ENCODE peak calls at places on chromosome X, in four cellular contexts. One of them, this sample, is unnamed.

GRCh38 chrX:106692425-106693075 is 34.0 kb upstream of the RNF128 start:
- DNase-seq in body of pancreas: no peak
- DNase-seq in uterus: no peak
- DNase-seq in stomach: no peak
- DNase-seq in this sample: no peak

GRCh38 chrX:95346854-95347253 is 1337.8 kb upstream of the DIAPH2 start:
- DNase-seq in body of pancreas: no peak
- DNase-seq in uterus: no peak
- DNase-seq in stomach: no peak
- DNase-seq in this sample: no peak

GRCh38 chrX:48071064-48071985 is at the start of gene ZNF630:
- DNase-seq in body of pancreas: peak
- DNase-seq in uterus: peak
- DNase-seq in stomach: peak
- DNase-seq in this sample: no peak

GRCh38 chrX:150038356-150038755 is 100.1 kb upstream of the EOLA2 start:
- DNase-seq in body of pancreas: no peak
- DNase-seq in uterus: no peak
- DNase-seq in stomach: no peak
- DNase-seq in this sample: no peak

GRCh38 chrX:31316340-31316991 is 244.6 kb upstream of the FTHL17 start:
- DNase-seq in body of pancreas: no peak
- DNase-seq in uterus: no peak
- DNase-seq in stomach: no peak
- DNase-seq in this sample: no peak

GRCh38 chrX:148871422-148872152 is 371.2 kb downstream of the AFF2 start:
- DNase-seq in body of pancreas: no peak
- DNase-seq in uterus: no peak
- DNase-seq in stomach: no peak
- DNase-seq in this sample: no peak

GRCh38 chrX:24391362-24391761 is 30.9 kb downstream of the SUPT20HL1 start:
- DNase-seq in body of pancreas: no peak
- DNase-seq in uterus: no peak
- DNase-seq in stomach: no peak
- DNase-seq in this sample: no peak

GRCh38 chrX:39262641-39263040 is 461.4 kb downstream of the MID1IP1 start:
- DNase-seq in body of pancreas: no peak
- DNase-seq in uterus: no peak
- DNase-seq in stomach: no peak
- DNase-seq in this sample: no peak

GRCh38 chrX:56745019-56745418 is 16.0 kb downstream of the NBDY start:
- DNase-seq in body of pancreas: no peak
- DNase-seq in uterus: no peak
- DNase-seq in stomach: no peak
- DNase-seq in this sample: no peak

GRCh38 chrX:31092476-31092875 is 20.6 kb upstream of the FTHL17 start:
- DNase-seq in body of pancreas: no peak
- DNase-seq in uterus: no peak
- DNase-seq in stomach: no peak
- DNase-seq in this sample: no peak

GRCh38 chrX:119419146-119419545 is 20.0 kb downstream of the SLC25A43 start:
- DNase-seq in body of pancreas: no peak
- DNase-seq in uterus: no peak
- DNase-seq in stomach: no peak
- DNase-seq in this sample: no peak

GRCh38 chrX:37383313-37383712 is 34.1 kb downstream of the PRRG1 start:
- DNase-seq in body of pancreas: no peak
- DNase-seq in uterus: no peak
- DNase-seq in stomach: no peak
- DNase-seq in this sample: no peak

GRCh38 chrX:129540725-129541184 is 696 bp downstream of the OCRL start:
- DNase-seq in body of pancreas: no peak
- DNase-seq in uterus: no peak
- DNase-seq in stomach: peak
- DNase-seq in this sample: peak

GRCh38 chrX:101460669-101461068 is 24.6 kb upstream of the ARMCX4 start:
- DNase-seq in body of pancreas: no peak
- DNase-seq in uterus: no peak
- DNase-seq in stomach: no peak
- DNase-seq in this sample: no peak

GRCh38 chrX:112197845-112198244 is 115.3 kb upstream of the TRPC5 start:
- DNase-seq in body of pancreas: no peak
- DNase-seq in uterus: no peak
- DNase-seq in stomach: no peak
- DNase-seq in this sample: no peak

GRCh38 chrX:20729421-20729820 is 462.7 kb upstream of the RPS6KA3 start:
- DNase-seq in body of pancreas: no peak
- DNase-seq in uterus: no peak
- DNase-seq in stomach: no peak
- DNase-seq in this sample: no peak

GRCh38 chrX:139823806-139824205 is 109.0 kb downstream of the ATP11C start:
- DNase-seq in body of pancreas: no peak
- DNase-seq in uterus: no peak
- DNase-seq in stomach: no peak
- DNase-seq in this sample: no peak

GRCh38 chrX:56766554-56767412 is 37.7 kb downstream of the NBDY start:
- DNase-seq in body of pancreas: no peak
- DNase-seq in uterus: no peak
- DNase-seq in stomach: peak
- DNase-seq in this sample: no peak

GRCh38 chrX:6228720-6229119 is at the start of gene NLGN4X:
- DNase-seq in body of pancreas: no peak
- DNase-seq in uterus: no peak
- DNase-seq in stomach: no peak
- DNase-seq in this sample: no peak

GRCh38 chrX:56798866-56799864 is 70.1 kb downstream of the NBDY start:
- DNase-seq in body of pancreas: no peak
- DNase-seq in uterus: peak
- DNase-seq in stomach: peak
- DNase-seq in this sample: no peak

GRCh38 chrX:154401045-154401799 is 3.0 kb downstream of the RPL10 start:
- DNase-seq in body of pancreas: no peak
- DNase-seq in uterus: no peak
- DNase-seq in stomach: no peak
- DNase-seq in this sample: no peak

GRCh38 chrX:154776753-154777152 is 14.1 kb downstream of the DKC1 start:
- DNase-seq in body of pancreas: no peak
- DNase-seq in uterus: no peak
- DNase-seq in stomach: no peak
- DNase-seq in this sample: no peak

GRCh38 chrX:5876984-5877655 is 351.5 kb downstream of the NLGN4X start:
- DNase-seq in body of pancreas: peak
- DNase-seq in uterus: no peak
- DNase-seq in stomach: no peak
- DNase-seq in this sample: no peak

GRCh38 chrX:39953879-39954278 is 143.9 kb downstream of the BCOR start:
- DNase-seq in body of pancreas: peak
- DNase-seq in uterus: no peak
- DNase-seq in stomach: peak
- DNase-seq in this sample: peak

GRCh38 chrX:15447985-15448639 is 45.0 kb downstream of the PIR start:
- DNase-seq in body of pancreas: no peak
- DNase-seq in uterus: no peak
- DNase-seq in stomach: no peak
- DNase-seq in this sample: no peak

GRCh38 chrX:153519569-153520285 is 2.3 kb downstream of the ATP2B3 start:
- DNase-seq in body of pancreas: no peak
- DNase-seq in uterus: no peak
- DNase-seq in stomach: no peak
- DNase-seq in this sample: peak

GRCh38 chrX:13254076-13254785 is 65.6 kb downstream of the ATXN3L start:
- DNase-seq in body of pancreas: peak
- DNase-seq in uterus: peak
- DNase-seq in stomach: no peak
- DNase-seq in this sample: peak

GRCh38 chrX:1397001-1397400 is 5.1 kb upstream of the SLC25A6 start:
- DNase-seq in body of pancreas: peak
- DNase-seq in uterus: no peak
- DNase-seq in stomach: no peak
- DNase-seq in this sample: no peak

GRCh38 chrX:134546187-134546586 is 86.2 kb downstream of the HPRT1 start:
- DNase-seq in body of pancreas: no peak
- DNase-seq in uterus: no peak
- DNase-seq in stomach: no peak
- DNase-seq in this sample: no peak

GRCh38 chrX:30141966-30142365 is 73.4 kb upstream of the MAGEB2 start:
- DNase-seq in body of pancreas: no peak
- DNase-seq in uterus: no peak
- DNase-seq in stomach: no peak
- DNase-seq in this sample: no peak

GRCh38 chrX:35439042-35439639 is 359.0 kb upstream of the MAGEB16 start:
- DNase-seq in body of pancreas: no peak
- DNase-seq in uterus: no peak
- DNase-seq in stomach: no peak
- DNase-seq in this sample: no peak

GRCh38 chrX:41027388-41027787 is 57.9 kb upstream of the USP9X start:
- DNase-seq in body of pancreas: no peak
- DNase-seq in uterus: no peak
- DNase-seq in stomach: no peak
- DNase-seq in this sample: no peak

GRCh38 chrX:40085714-40086113 is 12.0 kb downstream of the BCOR start:
- DNase-seq in body of pancreas: peak
- DNase-seq in uterus: no peak
- DNase-seq in stomach: no peak
- DNase-seq in this sample: no peak

GRCh38 chrX:150258463-150259430 is 104.4 kb upstream of the MAMLD1 start:
- DNase-seq in body of pancreas: no peak
- DNase-seq in uterus: no peak
- DNase-seq in stomach: no peak
- DNase-seq in this sample: no peak

GRCh38 chrX:133537142-133537541 is 121.9 kb upstream of the GPC4 start:
- DNase-seq in body of pancreas: no peak
- DNase-seq in uterus: no peak
- DNase-seq in stomach: no peak
- DNase-seq in this sample: no peak
- TF ChIP-seq POLR2A in body of pancreas: no peak
- TF ChIP-seq POLR2A in uterus: no peak
- TF ChIP-seq POLR2A in stomach: no peak
- TF ChIP-seq POLR2A in this sample: no peak

GRCh38 chrX:49177338-49177833 is 5.7 kb downstream of the PLP2 start:
- DNase-seq in body of pancreas: no peak
- DNase-seq in uterus: no peak
- DNase-seq in stomach: no peak
- DNase-seq in this sample: no peak
- TF ChIP-seq POLR2A in body of pancreas: no peak
- TF ChIP-seq POLR2A in uterus: no peak
- TF ChIP-seq POLR2A in stomach: no peak
- TF ChIP-seq POLR2A in this sample: no peak

DNA sequence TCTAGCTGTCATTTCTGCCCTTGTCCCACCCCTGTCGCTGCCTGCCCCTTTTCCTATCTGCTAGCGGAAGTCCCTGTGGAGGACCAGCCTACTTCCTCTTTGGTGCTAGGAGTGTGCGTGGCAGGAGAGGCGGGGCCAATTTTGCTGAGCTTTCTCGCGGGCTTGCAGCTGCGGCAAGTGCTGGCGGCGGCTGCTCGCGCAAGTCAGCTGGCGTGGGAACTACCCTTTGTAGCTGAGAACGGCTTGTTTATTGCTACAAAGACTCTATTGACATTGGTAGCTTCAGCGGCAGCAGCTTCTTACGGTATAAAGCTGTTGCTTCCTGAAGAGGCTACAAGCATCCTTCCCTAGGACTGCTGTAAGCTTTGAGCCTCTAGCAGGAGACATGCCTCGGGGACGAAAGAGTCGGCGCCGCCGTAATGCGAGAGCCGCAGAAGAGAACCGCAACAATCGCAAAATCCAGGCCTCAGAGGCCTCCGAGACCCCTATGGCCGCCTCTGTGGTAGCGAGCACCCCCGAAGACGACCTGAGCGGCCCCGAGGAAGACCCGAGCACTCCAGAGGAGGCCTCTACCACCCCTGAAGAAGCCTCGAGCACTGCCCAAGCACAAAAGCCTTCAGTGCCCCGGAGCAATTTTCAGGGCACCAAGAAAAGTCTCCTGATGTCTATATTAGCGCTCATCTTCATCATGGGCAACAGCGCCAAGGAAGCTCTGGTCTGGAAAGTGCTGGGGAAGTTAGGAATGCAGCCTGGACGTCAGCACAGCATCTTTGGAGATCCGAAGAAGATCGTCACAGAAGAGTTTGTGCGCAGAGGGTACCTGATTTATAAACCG is at the start of gene MAGEH1:
- DNase-seq in body of pancreas: peak
- DNase-seq in uterus: peak
- DNase-seq in stomach: peak
- DNase-seq in this sample: peak
- TF ChIP-seq POLR2A in body of pancreas: peak
- TF ChIP-seq POLR2A in uterus: peak
- TF ChIP-seq POLR2A in stomach: no peak
- TF ChIP-seq POLR2A in this sample: peak

GRCh38 chrX:54818221-54818620 is 10.7 kb downstream of the MAGED2 start:
- DNase-seq in body of pancreas: no peak
- DNase-seq in uterus: no peak
- DNase-seq in stomach: no peak
- DNase-seq in this sample: no peak
- TF ChIP-seq POLR2A in body of pancreas: no peak
- TF ChIP-seq POLR2A in uterus: no peak
- TF ChIP-seq POLR2A in stomach: no peak
- TF ChIP-seq POLR2A in this sample: no peak

GRCh38 chrX:72182924-72183323 is 1.4 kb downstream of the PIN4 start:
- DNase-seq in body of pancreas: no peak
- DNase-seq in uterus: no peak
- DNase-seq in stomach: no peak
- DNase-seq in this sample: no peak

GRCh38 chrX:72180539-72180938 is 1.0 kb upstream of the PIN4 start:
- DNase-seq in body of pancreas: no peak
- DNase-seq in uterus: no peak
- DNase-seq in stomach: no peak
- DNase-seq in this sample: no peak

DNA sequence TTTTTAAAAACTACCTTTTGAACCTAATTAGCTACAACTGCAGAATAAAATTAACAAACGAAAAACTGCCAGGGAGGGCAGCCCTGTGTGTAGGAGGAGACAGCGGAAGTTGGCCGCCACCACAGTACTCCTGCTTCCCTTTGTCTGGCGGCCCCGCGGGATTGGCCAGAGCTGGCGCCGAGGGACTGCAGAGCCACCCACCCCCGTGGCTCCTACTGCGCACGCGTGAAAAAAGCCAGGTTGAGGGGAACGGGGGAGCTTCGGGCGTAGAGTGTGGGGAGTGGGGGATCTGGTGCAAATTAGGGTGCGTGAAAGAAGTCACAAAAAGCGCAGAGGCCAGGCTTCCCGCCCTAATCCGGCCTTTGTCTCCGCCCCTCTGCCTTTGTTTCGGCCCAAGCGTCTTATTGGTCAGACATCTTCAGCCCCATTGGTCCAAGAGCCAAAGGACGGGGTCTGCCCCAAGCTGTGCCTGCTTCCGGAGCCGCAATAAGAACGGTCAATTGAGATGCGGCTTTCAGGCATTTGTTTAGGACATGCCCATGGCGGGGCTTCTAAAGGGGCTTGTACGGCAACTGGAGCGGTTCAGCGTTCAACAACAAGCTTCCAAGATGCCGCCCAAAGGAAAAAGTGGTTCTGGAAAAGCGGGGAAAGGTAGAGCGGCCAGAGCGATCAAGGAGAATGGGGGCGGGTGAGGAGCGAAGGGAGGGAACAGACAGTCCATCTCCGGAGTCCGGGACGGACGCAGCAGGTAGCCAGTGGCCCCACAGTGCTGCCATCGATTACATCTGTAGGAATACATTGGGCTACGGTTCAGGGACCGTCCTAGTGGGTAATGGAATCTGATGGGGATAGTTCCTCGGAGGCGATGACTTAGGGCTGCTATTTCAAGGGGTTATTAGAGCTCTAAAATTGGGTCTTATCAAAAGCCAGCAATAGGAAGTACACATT is at the start of gene PIN4:
- DNase-seq in body of pancreas: peak
- DNase-seq in uterus: peak
- DNase-seq in stomach: peak
- DNase-seq in this sample: peak
- TF ChIP-seq POLR2A in body of pancreas: peak
- TF ChIP-seq POLR2A in uterus: peak
- TF ChIP-seq POLR2A in stomach: no peak
- TF ChIP-seq POLR2A in this sample: peak

This sample was measured in H54.